ENCODE peak calls at places on chromosome 16, in ten cellular contexts. One of them, this sample, is unnamed.
A peak's percentile ranks its signal among the peaks of the same experiment; 100 is the strongest.

GRCh38 chr16:20918486-20919239 is 18.1 kb downstream of the LYRM1 start:
- DNase-seq in A673: peak; percentile 19
- DNase-seq in AG04449: no peak
- DNase-seq in cardiac fibroblast: peak; percentile 82
- DNase-seq in HCT116: no peak
- DNase-seq in heart right ventricle: peak; percentile 72
- DNase-seq in esophagus muscularis mucosa: no peak
- DNase-seq in Peyer's patch: no peak
- DNase-seq in tibial artery: no peak
- DNase-seq in GM12865: no peak
- DNase-seq in this sample: no peak

GRCh38 chr16:56547949-56548567 is 16.8 kb upstream of the MT4 start:
- DNase-seq in A673: no peak
- DNase-seq in AG04449: no peak
- DNase-seq in cardiac fibroblast: peak; percentile 15
- DNase-seq in HCT116: no peak
- DNase-seq in heart right ventricle: no peak
- DNase-seq in esophagus muscularis mucosa: no peak
- DNase-seq in Peyer's patch: no peak
- DNase-seq in tibial artery: no peak
- DNase-seq in GM12865: no peak
- DNase-seq in this sample: no peak

GRCh38 chr16:75938818-75939217 is 212.5 kb upstream of the CPHXL start:
- DNase-seq in A673: no peak
- DNase-seq in AG04449: no peak
- DNase-seq in cardiac fibroblast: no peak
- DNase-seq in HCT116: no peak
- DNase-seq in heart right ventricle: no peak
- DNase-seq in esophagus muscularis mucosa: no peak
- DNase-seq in Peyer's patch: no peak
- DNase-seq in tibial artery: no peak
- DNase-seq in GM12865: no peak
- DNase-seq in this sample: no peak

GRCh38 chr16:75376475-75376907 is 56.8 kb downstream of the CFDP1 start:
- DNase-seq in A673: no peak
- DNase-seq in AG04449: no peak
- DNase-seq in cardiac fibroblast: no peak
- DNase-seq in HCT116: no peak
- DNase-seq in heart right ventricle: no peak
- DNase-seq in esophagus muscularis mucosa: no peak
- DNase-seq in Peyer's patch: no peak
- DNase-seq in tibial artery: no peak
- DNase-seq in GM12865: no peak
- DNase-seq in this sample: no peak

GRCh38 chr16:71775949-71776348 is 32.7 kb downstream of the AP1G1 start:
- DNase-seq in A673: no peak
- DNase-seq in AG04449: no peak
- DNase-seq in cardiac fibroblast: no peak
- DNase-seq in HCT116: no peak
- DNase-seq in heart right ventricle: no peak
- DNase-seq in esophagus muscularis mucosa: no peak
- DNase-seq in Peyer's patch: no peak
- DNase-seq in tibial artery: no peak
- DNase-seq in GM12865: peak; percentile 28
- DNase-seq in this sample: no peak

GRCh38 chr16:68059804-68060203 is 25.4 kb upstream of the NFATC3 start:
- DNase-seq in A673: no peak
- DNase-seq in AG04449: no peak
- DNase-seq in cardiac fibroblast: no peak
- DNase-seq in HCT116: no peak
- DNase-seq in heart right ventricle: no peak
- DNase-seq in esophagus muscularis mucosa: no peak
- DNase-seq in Peyer's patch: no peak
- DNase-seq in tibial artery: no peak
- DNase-seq in GM12865: no peak
- DNase-seq in this sample: no peak

GRCh38 chr16:57994778-57995177 is 5.7 kb downstream of the ZNF319 start:
- DNase-seq in A673: peak; percentile 76
- DNase-seq in AG04449: no peak
- DNase-seq in cardiac fibroblast: peak; percentile 39
- DNase-seq in HCT116: peak; percentile 37
- DNase-seq in heart right ventricle: peak; percentile 47
- DNase-seq in esophagus muscularis mucosa: no peak
- DNase-seq in Peyer's patch: peak; percentile 58
- DNase-seq in tibial artery: peak; percentile 59
- DNase-seq in GM12865: peak; percentile 66
- DNase-seq in this sample: no peak

GRCh38 chr16:630815-631405 is at the start of gene WFIKKN1:
- DNase-seq in A673: no peak
- DNase-seq in AG04449: no peak
- DNase-seq in cardiac fibroblast: no peak
- DNase-seq in HCT116: no peak
- DNase-seq in heart right ventricle: no peak
- DNase-seq in esophagus muscularis mucosa: no peak
- DNase-seq in Peyer's patch: no peak
- DNase-seq in tibial artery: no peak
- DNase-seq in GM12865: no peak
- DNase-seq in this sample: no peak

GRCh38 chr16:84548508-84548907 is 44.0 kb upstream of the MEAK7 start:
- DNase-seq in A673: no peak
- DNase-seq in AG04449: no peak
- DNase-seq in cardiac fibroblast: no peak
- DNase-seq in HCT116: no peak
- DNase-seq in heart right ventricle: no peak
- DNase-seq in esophagus muscularis mucosa: no peak
- DNase-seq in Peyer's patch: no peak
- DNase-seq in tibial artery: no peak
- DNase-seq in GM12865: no peak
- DNase-seq in this sample: no peak

GRCh38 chr16:61128545-61129323 is 907.5 kb downstream of the CDH8 start:
- DNase-seq in A673: no peak
- DNase-seq in AG04449: no peak
- DNase-seq in cardiac fibroblast: no peak
- DNase-seq in HCT116: no peak
- DNase-seq in heart right ventricle: no peak
- DNase-seq in esophagus muscularis mucosa: no peak
- DNase-seq in Peyer's patch: no peak
- DNase-seq in tibial artery: no peak
- DNase-seq in GM12865: no peak
- DNase-seq in this sample: no peak

GRCh38 chr16:53528797-53529196 is 25.8 kb upstream of the AKTIP start:
- DNase-seq in A673: no peak
- DNase-seq in AG04449: no peak
- DNase-seq in cardiac fibroblast: no peak
- DNase-seq in HCT116: no peak
- DNase-seq in heart right ventricle: no peak
- DNase-seq in esophagus muscularis mucosa: no peak
- DNase-seq in Peyer's patch: no peak
- DNase-seq in tibial artery: no peak
- DNase-seq in GM12865: no peak
- DNase-seq in this sample: no peak

GRCh38 chr16:11744075-11744470 is 1.4 kb upstream of the TXNDC11 start:
- DNase-seq in A673: no peak
- DNase-seq in AG04449: no peak
- DNase-seq in cardiac fibroblast: no peak
- DNase-seq in HCT116: no peak
- DNase-seq in heart right ventricle: no peak
- DNase-seq in esophagus muscularis mucosa: no peak
- DNase-seq in Peyer's patch: no peak
- DNase-seq in tibial artery: no peak
- DNase-seq in GM12865: no peak
- DNase-seq in this sample: no peak
- H3K4me3 ChIP-seq in A673: no peak overlapping the region
- H3K4me3 ChIP-seq in AG04449: no peak overlapping the region
- H3K4me3 ChIP-seq in cardiac fibroblast: no peak overlapping the region
- H3K4me3 ChIP-seq in HCT116: peak overlapping the region; percentile 82
- H3K4me3 ChIP-seq in heart right ventricle: peak overlapping the region; percentile 97
- H3K4me3 ChIP-seq in esophagus muscularis mucosa: no peak overlapping the region
- H3K4me3 ChIP-seq in Peyer's patch: no peak overlapping the region
- H3K4me3 ChIP-seq in tibial artery: no peak overlapping the region
- H3K4me3 ChIP-seq in GM12865: peak overlapping the region; percentile 78
- H3K4me3 ChIP-seq in this sample: no peak overlapping the region

GRCh38 chr16:9527976-9528375 is 436.5 kb downstream of the HAPSTR1 start:
- DNase-seq in A673: no peak
- DNase-seq in AG04449: no peak
- DNase-seq in cardiac fibroblast: no peak
- DNase-seq in HCT116: no peak
- DNase-seq in heart right ventricle: no peak
- DNase-seq in esophagus muscularis mucosa: no peak
- DNase-seq in Peyer's patch: no peak
- DNase-seq in tibial artery: no peak
- DNase-seq in GM12865: no peak
- DNase-seq in this sample: no peak
- TF ChIP-seq CTCF in A673: no peak
- TF ChIP-seq CTCF in AG04449: no peak
- TF ChIP-seq CTCF in cardiac fibroblast: no peak
- TF ChIP-seq CTCF in HCT116: no peak
- TF ChIP-seq CTCF in heart right ventricle: no peak
- TF ChIP-seq CTCF in esophagus muscularis mucosa: no peak
- TF ChIP-seq CTCF in Peyer's patch: no peak
- TF ChIP-seq CTCF in tibial artery: no peak
- TF ChIP-seq CTCF in GM12865: no peak
- TF ChIP-seq CTCF in this sample: no peak

GRCh38 chr16:3173892-3174617 is 13.9 kb upstream of the OR1F1 start:
- DNase-seq in A673: peak; percentile 81
- DNase-seq in AG04449: no peak
- DNase-seq in cardiac fibroblast: no peak
- DNase-seq in HCT116: no peak
- DNase-seq in heart right ventricle: no peak
- DNase-seq in esophagus muscularis mucosa: no peak
- DNase-seq in Peyer's patch: no peak
- DNase-seq in tibial artery: no peak
- DNase-seq in GM12865: peak; percentile 65
- DNase-seq in this sample: no peak
- H3K4me3 ChIP-seq in A673: peak overlapping the region; percentile 26
- H3K4me3 ChIP-seq in AG04449: peak overlapping the region; percentile 23
- H3K4me3 ChIP-seq in cardiac fibroblast: no peak overlapping the region
- H3K4me3 ChIP-seq in HCT116: peak overlapping the region; percentile 23
- H3K4me3 ChIP-seq in heart right ventricle: no peak overlapping the region
- H3K4me3 ChIP-seq in esophagus muscularis mucosa: no peak overlapping the region
- H3K4me3 ChIP-seq in Peyer's patch: no peak overlapping the region
- H3K4me3 ChIP-seq in tibial artery: no peak overlapping the region
- H3K4me3 ChIP-seq in GM12865: peak overlapping the region; percentile 44
- H3K4me3 ChIP-seq in this sample: no peak overlapping the region

GRCh38 chr16:51640196-51640595 is 489.1 kb upstream of the SALL1 start:
- DNase-seq in A673: no peak
- DNase-seq in AG04449: no peak
- DNase-seq in cardiac fibroblast: no peak
- DNase-seq in HCT116: no peak
- DNase-seq in heart right ventricle: no peak
- DNase-seq in esophagus muscularis mucosa: no peak
- DNase-seq in Peyer's patch: no peak
- DNase-seq in tibial artery: no peak
- DNase-seq in GM12865: no peak
- DNase-seq in this sample: no peak
- TF ChIP-seq CTCF in A673: peak; percentile 20
- TF ChIP-seq CTCF in AG04449: no peak
- TF ChIP-seq CTCF in cardiac fibroblast: no peak
- TF ChIP-seq CTCF in HCT116: no peak
- TF ChIP-seq CTCF in heart right ventricle: no peak
- TF ChIP-seq CTCF in esophagus muscularis mucosa: no peak
- TF ChIP-seq CTCF in Peyer's patch: no peak
- TF ChIP-seq CTCF in tibial artery: no peak
- TF ChIP-seq CTCF in GM12865: no peak
- TF ChIP-seq CTCF in this sample: no peak

DNA sequence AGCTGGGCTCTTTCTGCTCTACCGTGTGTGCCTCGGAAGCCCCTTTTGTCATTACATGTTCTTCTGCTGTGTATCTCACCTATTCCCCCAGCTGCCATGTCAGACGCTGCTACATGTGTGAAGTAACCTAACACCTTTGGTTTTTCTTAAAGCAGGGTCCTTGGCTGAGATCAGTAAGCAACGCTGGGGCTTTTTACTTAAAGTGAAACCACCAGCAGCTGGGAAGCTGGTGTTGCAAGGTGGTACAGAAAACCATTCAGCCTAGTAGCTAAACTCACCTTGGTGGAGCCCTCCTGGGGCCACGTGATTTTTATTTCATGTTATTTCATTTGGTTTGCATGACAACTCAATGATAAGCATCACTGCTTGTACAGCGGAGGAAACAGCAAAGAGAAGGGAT is 62.6 kb downstream of the PLCG2 start:
- DNase-seq in A673: no peak
- DNase-seq in AG04449: no peak
- DNase-seq in cardiac fibroblast: no peak
- DNase-seq in HCT116: no peak
- DNase-seq in heart right ventricle: no peak
- DNase-seq in esophagus muscularis mucosa: no peak
- DNase-seq in Peyer's patch: peak; percentile 58
- DNase-seq in tibial artery: no peak
- DNase-seq in GM12865: peak; percentile 88
- DNase-seq in this sample: no peak
- H3K4me3 ChIP-seq in A673: no peak overlapping the region
- H3K4me3 ChIP-seq in AG04449: no peak overlapping the region
- H3K4me3 ChIP-seq in cardiac fibroblast: no peak overlapping the region
- H3K4me3 ChIP-seq in HCT116: no peak overlapping the region
- H3K4me3 ChIP-seq in heart right ventricle: no peak overlapping the region
- H3K4me3 ChIP-seq in esophagus muscularis mucosa: no peak overlapping the region
- H3K4me3 ChIP-seq in Peyer's patch: no peak overlapping the region
- H3K4me3 ChIP-seq in tibial artery: no peak overlapping the region
- H3K4me3 ChIP-seq in GM12865: peak overlapping the region; percentile 29
- H3K4me3 ChIP-seq in this sample: no peak overlapping the region

DNA sequence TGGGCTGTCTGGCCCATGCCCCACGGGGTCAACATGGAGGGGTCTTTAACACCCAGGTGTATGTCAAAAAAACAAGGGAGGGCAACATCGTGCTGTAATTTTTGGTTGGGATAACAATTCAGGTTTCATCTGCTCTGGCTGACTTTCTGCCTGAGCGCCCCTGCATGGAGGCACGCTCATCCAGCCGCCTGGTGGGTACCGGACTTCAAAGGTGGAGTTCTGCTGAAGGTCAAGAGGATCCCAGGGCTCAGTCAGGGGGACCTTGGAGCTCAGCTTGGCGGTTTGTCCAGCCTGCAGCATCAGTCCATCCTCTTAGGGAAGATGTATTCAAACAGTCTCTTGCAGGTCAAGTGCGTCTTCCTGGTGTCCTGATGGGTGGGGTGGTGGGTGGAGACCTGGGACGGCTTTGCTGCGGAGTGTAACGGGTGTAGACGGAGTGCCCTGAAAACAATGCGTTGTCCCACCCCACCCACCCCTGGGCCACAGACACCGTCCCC is 5.4 kb upstream of the SGF29 start:
- DNase-seq in A673: no peak
- DNase-seq in AG04449: no peak
- DNase-seq in cardiac fibroblast: no peak
- DNase-seq in HCT116: no peak
- DNase-seq in heart right ventricle: no peak
- DNase-seq in esophagus muscularis mucosa: no peak
- DNase-seq in Peyer's patch: no peak
- DNase-seq in tibial artery: no peak
- DNase-seq in GM12865: no peak
- DNase-seq in this sample: no peak
- TF ChIP-seq CTCF in A673: no peak
- TF ChIP-seq CTCF in AG04449: no peak
- TF ChIP-seq CTCF in cardiac fibroblast: no peak
- TF ChIP-seq CTCF in HCT116: no peak
- TF ChIP-seq CTCF in heart right ventricle: no peak
- TF ChIP-seq CTCF in esophagus muscularis mucosa: no peak
- TF ChIP-seq CTCF in Peyer's patch: no peak
- TF ChIP-seq CTCF in tibial artery: no peak
- TF ChIP-seq CTCF in GM12865: no peak
- TF ChIP-seq CTCF in this sample: no peak

This sample was measured in kidney epithelial cell.